ENCODE peak calls at places on chromosomes 16 and 17, in six cellular contexts. K is HEK293T, B is GM10248, N is renal cortical epithelial cell, L is fibroblast of gingiva, U is GM04503. Y is an unnamed sample.

GRCh38 chr17:58088624-58089023 is 5.4 kb downstream of the DYNLL2 start:
- DNase-seq in K (no peak), B (no peak), N (no peak), L (no peak), U (no peak), Y (no peak)

GRCh38 chr17:49093131-49093530 is 39.4 kb upstream of the B4GALNT2 start:
- DNase-seq in K (no peak), B (no peak), N (no peak), L (no peak), U (no peak), Y (no peak)

GRCh38 chr16:57485091-57485915 is 990 bp downstream of the DOK4 start:
- DNase-seq in K (no peak), B (peak), N (no peak), L (no peak), U (no peak), Y (no peak)

GRCh38 chr16:89026121-89026612 is 49.2 kb upstream of the CBFA2T3 start:
- DNase-seq in K (no peak), B (no peak), N (peak), L (no peak), U (no peak), Y (no peak)

GRCh38 chr16:717651-718245 is 2.8 kb downstream of the METRN start:
- DNase-seq in K (no peak), B (no peak), N (no peak), L (no peak), U (no peak), Y (no peak)

GRCh38 chr16:65956100-65956499 is 410.4 kb upstream of the CDH5 start:
- DNase-seq in K (no peak), B (no peak), N (no peak), L (no peak), U (no peak), Y (no peak)

GRCh38 chr16:60564588-60564987 is 1471.7 kb downstream of the CDH8 start:
- DNase-seq in K (no peak), B (no peak), N (no peak), L (no peak), U (no peak), Y (no peak)

GRCh38 chr17:75077490-75078096 is 10.2 kb upstream of the SLC16A5 start:
- DNase-seq in K (no peak), B (peak), N (peak), L (no peak), U (no peak), Y (peak)

GRCh38 chr16:80122155-80122554 is 418.6 kb upstream of the DYNLRB2 start:
- DNase-seq in K (no peak), B (no peak), N (no peak), L (peak), U (no peak), Y (no peak)

GRCh38 chr16:86222965-86223551 is 287.3 kb upstream of the FOXF1 start:
- DNase-seq in K (no peak), B (no peak), N (no peak), L (peak), U (peak), Y (no peak)

GRCh38 chr16:15055141-15056053 is 477 bp downstream of the NTAN1 start:
- DNase-seq in K (no peak), B (no peak), N (no peak), L (peak), U (no peak), Y (peak)

GRCh38 chr17:6532441-6532885 is 23.9 kb downstream of the PITPNM3 start:
- DNase-seq in K (no peak), B (no peak), N (no peak), L (no peak), U (no peak), Y (no peak)

GRCh38 chr17:35368086-35368824 is 5.2 kb downstream of the SLFN11 start:
- DNase-seq in K (no peak), B (peak), N (no peak), L (peak), U (no peak), Y (peak)

GRCh38 chr16:48999034-48999433 is 282.6 kb downstream of the CBLN1 start:
- DNase-seq in K (no peak), B (no peak), N (no peak), L (no peak), U (no peak), Y (no peak)

GRCh38 chr17:21418446-21419298 is 42.5 kb downstream of the KCNJ12 start:
- DNase-seq in K (no peak), B (peak), N (no peak), L (no peak), U (no peak), Y (no peak)